ENCODE peak calls at places on chromosomes 7 and 10, in four cellular contexts. One of them, this sample, is unnamed.

GRCh38 chr7:47326808-47327207 is 255.1 kb downstream of the TNS3 start:
- DNase-seq in vagina: no peak
- DNase-seq in breast epithelium: peak; percentile 16
- DNase-seq in IMR-90: peak; percentile 85
- DNase-seq in this sample: no peak

GRCh38 chr10:129648866-129649265 is 181.8 kb downstream of the MGMT start:
- DNase-seq in IMR-90: no peak
- DNase-seq in breast epithelium: no peak
- DNase-seq in vagina: no peak
- DNase-seq in this sample: no peak

GRCh38 chr10:124032982-124033886 is 60.2 kb downstream of the CHST15 start:
- DNase-seq in breast epithelium: no peak
- DNase-seq in vagina: no peak
- DNase-seq in IMR-90: peak; percentile 42
- DNase-seq in this sample: no peak

GRCh38 chr7:138388673-138389491 is 71.2 kb upstream of the TRIM24 start:
- DNase-seq in IMR-90: no peak
- DNase-seq in breast epithelium: no peak
- DNase-seq in vagina: no peak
- DNase-seq in this sample: no peak

GRCh38 chr7:12358694-12359093 is 45.0 kb downstream of the VWDE start:
- DNase-seq in vagina: no peak
- DNase-seq in IMR-90: peak; percentile 4
- DNase-seq in breast epithelium: no peak
- DNase-seq in this sample: no peak

GRCh38 chr10:114309111-114309651 is 70.1 kb downstream of the VWA2 start:
- DNase-seq in breast epithelium: no peak
- DNase-seq in IMR-90: peak; percentile 40
- DNase-seq in vagina: no peak
- DNase-seq in this sample: no peak

GRCh38 chr7:25854608-25855497 is 297.1 kb upstream of the NFE2L3 start:
- DNase-seq in breast epithelium: no peak
- DNase-seq in IMR-90: peak; percentile 100
- DNase-seq in vagina: no peak
- DNase-seq in this sample: no peak

GRCh38 chr10:114603303-114603702 is 54.8 kb downstream of the ABLIM1 start:
- DNase-seq in breast epithelium: no peak
- DNase-seq in vagina: no peak
- DNase-seq in IMR-90: no peak
- DNase-seq in this sample: no peak

GRCh38 chr7:55133630-55134392 is 115.0 kb downstream of the EGFR start:
- DNase-seq in IMR-90: peak; percentile 99
- DNase-seq in breast epithelium: no peak
- DNase-seq in vagina: peak; percentile 72
- DNase-seq in this sample: no peak

GRCh38 chr10:10500941-10501340 is 516.7 kb upstream of the CELF2 start:
- DNase-seq in vagina: no peak
- DNase-seq in IMR-90: peak; percentile 91
- DNase-seq in breast epithelium: no peak
- DNase-seq in this sample: no peak

GRCh38 chr10:42637142-42637541 is 1.2 kb downstream of the ZNF33B start:
- DNase-seq in vagina: no peak
- DNase-seq in breast epithelium: no peak
- DNase-seq in IMR-90: no peak
- DNase-seq in this sample: no peak

GRCh38 chr7:109879429-109879828 is 1211.5 kb upstream of the LRRN3 start:
- DNase-seq in IMR-90: no peak
- DNase-seq in breast epithelium: no peak
- DNase-seq in vagina: no peak
- DNase-seq in this sample: no peak

GRCh38 chr10:103758294-103758681 is 97.1 kb downstream of the SH3PXD2A start:
- DNase-seq in IMR-90: peak; percentile 86
- DNase-seq in breast epithelium: no peak
- DNase-seq in vagina: no peak
- DNase-seq in this sample: no peak

GRCh38 chr7:36048902-36049240 is 104.2 kb upstream of the EEPD1 start:
- DNase-seq in breast epithelium: no peak
- DNase-seq in IMR-90: peak; percentile 31
- DNase-seq in vagina: no peak
- DNase-seq in this sample: no peak

GRCh38 chr7:126202177-126202576 is 1050.6 kb downstream of the GRM8 start:
- DNase-seq in IMR-90: no peak
- DNase-seq in breast epithelium: no peak
- DNase-seq in vagina: no peak
- DNase-seq in this sample: no peak

GRCh38 chr7:156842317-156842716 is 50.7 kb downstream of the LMBR1 start:
- DNase-seq in vagina: no peak
- DNase-seq in IMR-90: no peak
- DNase-seq in breast epithelium: no peak
- DNase-seq in this sample: no peak

GRCh38 chr10:92313750-92314149 is 22.8 kb downstream of the MARCHF5 start:
- DNase-seq in vagina: no peak
- DNase-seq in IMR-90: no peak
- DNase-seq in breast epithelium: no peak
- DNase-seq in this sample: no peak

GRCh38 chr10:132117146-132117545 is 51.4 kb downstream of the JAKMIP3 start:
- DNase-seq in breast epithelium: no peak
- DNase-seq in vagina: no peak
- DNase-seq in IMR-90: no peak
- DNase-seq in this sample: no peak

GRCh38 chr10:88417337-88417736 is 165.8 kb downstream of the RNLS start:
- DNase-seq in breast epithelium: no peak
- DNase-seq in IMR-90: no peak
- DNase-seq in vagina: no peak
- DNase-seq in this sample: no peak

GRCh38 chr7:138097064-138097741 is 20.9 kb downstream of the AKR1D1 start:
- DNase-seq in breast epithelium: no peak
- DNase-seq in IMR-90: no peak
- DNase-seq in vagina: no peak
- DNase-seq in this sample: no peak

GRCh38 chr7:73718438-73718881 is 1.0 kb downstream of the STX1A start:
- DNase-seq in breast epithelium: no peak
- DNase-seq in vagina: no peak
- DNase-seq in IMR-90: no peak
- DNase-seq in this sample: no peak

GRCh38 chr7:155007947-155008346 is 5.0 kb upstream of the PAXIP1 start:
- DNase-seq in vagina: no peak
- DNase-seq in IMR-90: no peak
- DNase-seq in breast epithelium: no peak
- DNase-seq in this sample: no peak
- TF ChIP-seq CTCF in vagina: no peak
- TF ChIP-seq CTCF in IMR-90: peak; percentile 20
- TF ChIP-seq CTCF in breast epithelium: no peak
- TF ChIP-seq CTCF in this sample: no peak

GRCh38 chr10:16891375-16892313 is 74.4 kb upstream of the RSU1 start:
- DNase-seq in IMR-90: peak; percentile 82
- DNase-seq in vagina: no peak
- DNase-seq in breast epithelium: peak; percentile 45
- DNase-seq in this sample: no peak
- TF ChIP-seq CTCF in IMR-90: peak; percentile 55
- TF ChIP-seq CTCF in vagina: peak; percentile 59
- TF ChIP-seq CTCF in breast epithelium: peak; percentile 21
- TF ChIP-seq CTCF in this sample: no peak

GRCh38 chr10:71547290-71547689 is 150.6 kb downstream of the CDH23 start:
- DNase-seq in breast epithelium: no peak
- DNase-seq in IMR-90: no peak
- DNase-seq in vagina: no peak
- DNase-seq in this sample: no peak

GRCh38 chr10:71545001-71545400 is 148.3 kb downstream of the CDH23 start:
- DNase-seq in IMR-90: no peak
- DNase-seq in breast epithelium: no peak
- DNase-seq in vagina: no peak
- DNase-seq in this sample: no peak

GRCh38 chr10:71547841-71548493 is 151.2 kb downstream of the CDH23 start:
- DNase-seq in IMR-90: peak; percentile 15
- DNase-seq in breast epithelium: no peak
- DNase-seq in vagina: no peak
- DNase-seq in this sample: no peak

GRCh38 chr10:71546220-71546619 is 149.5 kb downstream of the CDH23 start:
- DNase-seq in IMR-90: no peak
- DNase-seq in breast epithelium: no peak
- DNase-seq in vagina: no peak
- DNase-seq in this sample: no peak

GRCh38 chr10:71548494-71548846 is 151.8 kb downstream of the CDH23 start:
- DNase-seq in vagina: no peak
- DNase-seq in breast epithelium: no peak
- DNase-seq in IMR-90: peak; percentile 0
- DNase-seq in this sample: no peak
- TF ChIP-seq CTCF in vagina: no peak
- TF ChIP-seq CTCF in breast epithelium: no peak
- TF ChIP-seq CTCF in IMR-90: peak; percentile 29
- TF ChIP-seq CTCF in this sample: no peak

GRCh38 chr7:78765985-78766729 is 687.3 kb downstream of the MAGI2 start:
- DNase-seq in vagina: no peak
- DNase-seq in breast epithelium: no peak
- DNase-seq in IMR-90: peak; percentile 50
- DNase-seq in this sample: no peak

GRCh38 chr7:78769551-78770101 is 683.8 kb downstream of the MAGI2 start:
- DNase-seq in IMR-90: no peak
- DNase-seq in breast epithelium: no peak
- DNase-seq in vagina: no peak
- DNase-seq in this sample: no peak

GRCh38 chr7:78764571-78764970 is 688.9 kb downstream of the MAGI2 start:
- DNase-seq in breast epithelium: no peak
- DNase-seq in IMR-90: no peak
- DNase-seq in vagina: no peak
- DNase-seq in this sample: no peak

GRCh38 chr7:78770422-78771410 is 682.8 kb downstream of the MAGI2 start:
- DNase-seq in IMR-90: peak; percentile 71
- DNase-seq in vagina: no peak
- DNase-seq in breast epithelium: no peak
- DNase-seq in this sample: no peak

GRCh38 chr7:78768859-78769258 is 684.6 kb downstream of the MAGI2 start:
- DNase-seq in IMR-90: no peak
- DNase-seq in vagina: no peak
- DNase-seq in breast epithelium: no peak
- DNase-seq in this sample: no peak
- TF ChIP-seq CTCF in IMR-90: no peak
- TF ChIP-seq CTCF in vagina: no peak
- TF ChIP-seq CTCF in breast epithelium: no peak
- TF ChIP-seq CTCF in this sample: no peak

GRCh38 chr10:133608855-133609254 is 17.7 kb downstream of the FRG2B start:
- DNase-seq in vagina: no peak
- DNase-seq in IMR-90: no peak
- DNase-seq in breast epithelium: no peak
- DNase-seq in this sample: no peak
- TF ChIP-seq CTCF in vagina: no peak
- TF ChIP-seq CTCF in IMR-90: peak; percentile 35
- TF ChIP-seq CTCF in breast epithelium: no peak
- TF ChIP-seq CTCF in this sample: no peak

DNA sequence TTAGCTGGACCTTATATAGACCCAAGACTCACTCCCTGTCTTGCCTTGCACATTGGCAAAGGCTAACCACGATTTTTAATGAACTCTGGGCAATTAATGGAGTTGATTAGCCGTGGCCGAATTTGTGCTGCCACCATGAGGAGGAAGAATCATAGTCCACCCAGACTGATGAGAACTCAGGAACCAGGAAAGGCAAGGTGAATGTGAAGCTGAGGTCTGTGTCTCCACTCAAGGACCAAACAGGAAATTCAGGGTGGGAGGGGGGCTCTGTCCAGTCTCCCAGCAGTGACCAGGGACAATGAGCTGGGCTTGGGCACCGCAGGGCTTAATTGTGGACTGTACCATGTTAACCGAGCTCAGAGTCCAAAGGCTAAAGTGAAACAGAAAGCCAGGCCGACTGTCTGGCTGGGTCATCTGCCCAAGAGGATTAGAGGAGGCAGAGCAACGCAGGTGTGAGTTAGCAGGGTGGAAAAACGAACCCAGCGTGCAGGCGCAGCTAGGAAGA is 127.0 kb upstream of the JCAD start:
- DNase-seq in breast epithelium: no peak
- DNase-seq in IMR-90: no peak
- DNase-seq in vagina: no peak
- DNase-seq in this sample: no peak
- TF ChIP-seq CTCF in breast epithelium: no peak
- TF ChIP-seq CTCF in IMR-90: peak; percentile 18
- TF ChIP-seq CTCF in vagina: no peak
- TF ChIP-seq CTCF in this sample: no peak

This sample was measured in activated B cell treated with CpG ODN at 0.5 μM for 24 hours.